ENCODE peak calls at places on chromosomes 7 and 10, in nine cellular contexts. One of them, this sample, is unnamed.

GRCh38 chr10:24721254-24722106 is 2.2 kb downstream of the ARHGAP21 start:
- DNase-seq in lung: peak
- DNase-seq in mammary epithelial cell: peak
- DNase-seq in AG04449: no peak
- DNase-seq in tibial nerve: no peak
- DNase-seq in neural progenitor cell: peak
- DNase-seq in left lung: peak
- DNase-seq in dorsolateral prefrontal cortex: no peak
- DNase-seq in AG04450: no peak
- DNase-seq in this sample: peak

GRCh38 chr7:43767311-43767710 is 8.8 kb downstream of the BLVRA start:
- DNase-seq in mammary epithelial cell: no peak
- DNase-seq in tibial nerve: no peak
- DNase-seq in AG04449: no peak
- DNase-seq in dorsolateral prefrontal cortex: no peak
- DNase-seq in AG04450: no peak
- DNase-seq in neural progenitor cell: no peak
- DNase-seq in lung: no peak
- DNase-seq in left lung: no peak
- DNase-seq in this sample: no peak

GRCh38 chr10:1272079-1272478 is 215.9 kb downstream of the WDR37 start:
- DNase-seq in lung: no peak
- DNase-seq in neural progenitor cell: no peak
- DNase-seq in mammary epithelial cell: no peak
- DNase-seq in AG04449: no peak
- DNase-seq in AG04450: no peak
- DNase-seq in left lung: no peak
- DNase-seq in dorsolateral prefrontal cortex: no peak
- DNase-seq in tibial nerve: no peak
- DNase-seq in this sample: no peak

GRCh38 chr7:46174192-46174572 is 253.1 kb upstream of the IGFBP3 start:
- DNase-seq in left lung: no peak
- DNase-seq in lung: no peak
- DNase-seq in neural progenitor cell: no peak
- DNase-seq in mammary epithelial cell: no peak
- DNase-seq in AG04450: no peak
- DNase-seq in dorsolateral prefrontal cortex: no peak
- DNase-seq in tibial nerve: no peak
- DNase-seq in AG04449: no peak
- DNase-seq in this sample: no peak

GRCh38 chr7:105719395-105719794 is 138.1 kb upstream of the EFCAB10 start:
- DNase-seq in dorsolateral prefrontal cortex: no peak
- DNase-seq in AG04449: no peak
- DNase-seq in left lung: no peak
- DNase-seq in mammary epithelial cell: no peak
- DNase-seq in tibial nerve: no peak
- DNase-seq in AG04450: no peak
- DNase-seq in lung: no peak
- DNase-seq in neural progenitor cell: peak
- DNase-seq in this sample: no peak

GRCh38 chr7:87398441-87398840 is 53.0 kb downstream of the CROT start:
- DNase-seq in lung: no peak
- DNase-seq in dorsolateral prefrontal cortex: no peak
- DNase-seq in left lung: no peak
- DNase-seq in tibial nerve: no peak
- DNase-seq in AG04449: peak
- DNase-seq in neural progenitor cell: no peak
- DNase-seq in AG04450: peak
- DNase-seq in mammary epithelial cell: peak
- DNase-seq in this sample: no peak

GRCh38 chr7:99404235-99404976 is 4.0 kb downstream of the PDAP1 start:
- DNase-seq in left lung: peak
- DNase-seq in AG04450: no peak
- DNase-seq in mammary epithelial cell: peak
- DNase-seq in AG04449: no peak
- DNase-seq in dorsolateral prefrontal cortex: no peak
- DNase-seq in neural progenitor cell: no peak
- DNase-seq in lung: no peak
- DNase-seq in tibial nerve: no peak
- DNase-seq in this sample: no peak

GRCh38 chr10:36703179-36703578 is 422.2 kb upstream of the ANKRD30A start:
- DNase-seq in tibial nerve: no peak
- DNase-seq in AG04449: no peak
- DNase-seq in neural progenitor cell: no peak
- DNase-seq in AG04450: no peak
- DNase-seq in lung: no peak
- DNase-seq in dorsolateral prefrontal cortex: no peak
- DNase-seq in mammary epithelial cell: no peak
- DNase-seq in left lung: no peak
- DNase-seq in this sample: no peak

GRCh38 chr10:100710151-100710871 is 35.1 kb upstream of the PAX2 start:
- DNase-seq in left lung: peak
- DNase-seq in neural progenitor cell: peak
- DNase-seq in mammary epithelial cell: no peak
- DNase-seq in AG04449: no peak
- DNase-seq in tibial nerve: no peak
- DNase-seq in lung: no peak
- DNase-seq in dorsolateral prefrontal cortex: no peak
- DNase-seq in AG04450: no peak
- DNase-seq in this sample: no peak

DNA sequence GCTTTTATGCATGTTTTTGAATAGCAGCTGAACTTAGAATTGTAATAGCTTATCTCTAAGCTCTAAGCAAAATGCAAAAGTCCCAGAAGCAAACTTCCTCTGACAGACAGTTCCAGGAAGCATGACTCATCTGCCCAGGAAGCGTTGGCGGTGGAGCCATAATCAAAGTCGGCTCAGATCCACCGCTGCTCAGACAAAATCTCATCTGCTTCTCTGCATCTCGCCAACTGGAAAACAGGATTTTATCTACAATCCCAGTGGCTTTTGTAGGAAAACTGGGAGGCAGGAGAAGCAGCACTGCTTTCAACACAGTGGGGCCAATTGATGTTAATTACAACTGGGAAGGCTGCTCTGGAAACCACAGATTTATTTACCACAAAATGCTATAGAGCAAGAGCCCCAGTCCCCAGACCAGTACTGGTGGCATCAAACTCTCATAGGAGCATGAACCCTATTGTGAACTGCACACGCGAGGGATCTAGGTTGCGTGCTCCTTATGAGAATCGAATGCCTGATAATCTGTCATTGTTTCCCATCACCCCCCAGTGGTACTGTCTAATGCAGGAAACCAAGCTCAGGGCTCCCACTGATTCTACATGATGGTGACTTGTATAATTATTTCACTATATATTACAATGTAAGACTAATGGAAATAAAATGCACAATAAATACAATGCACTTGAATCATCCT is 99.9 kb downstream of the CUBN start:
- DNase-seq in AG04449: no peak
- DNase-seq in neural progenitor cell: peak
- DNase-seq in left lung: no peak
- DNase-seq in lung: peak
- DNase-seq in AG04450: no peak
- DNase-seq in tibial nerve: peak
- DNase-seq in mammary epithelial cell: peak
- DNase-seq in dorsolateral prefrontal cortex: peak
- DNase-seq in this sample: peak
- H3K4me3 ChIP-seq in AG04449: peak
- H3K4me3 ChIP-seq in neural progenitor cell: no peak
- H3K4me3 ChIP-seq in left lung: no peak
- H3K4me3 ChIP-seq in lung: no peak
- H3K4me3 ChIP-seq in AG04450: peak
- H3K4me3 ChIP-seq in tibial nerve: no peak
- H3K4me3 ChIP-seq in mammary epithelial cell: no peak
- H3K4me3 ChIP-seq in dorsolateral prefrontal cortex: no peak
- H3K4me3 ChIP-seq in this sample: no peak

DNA sequence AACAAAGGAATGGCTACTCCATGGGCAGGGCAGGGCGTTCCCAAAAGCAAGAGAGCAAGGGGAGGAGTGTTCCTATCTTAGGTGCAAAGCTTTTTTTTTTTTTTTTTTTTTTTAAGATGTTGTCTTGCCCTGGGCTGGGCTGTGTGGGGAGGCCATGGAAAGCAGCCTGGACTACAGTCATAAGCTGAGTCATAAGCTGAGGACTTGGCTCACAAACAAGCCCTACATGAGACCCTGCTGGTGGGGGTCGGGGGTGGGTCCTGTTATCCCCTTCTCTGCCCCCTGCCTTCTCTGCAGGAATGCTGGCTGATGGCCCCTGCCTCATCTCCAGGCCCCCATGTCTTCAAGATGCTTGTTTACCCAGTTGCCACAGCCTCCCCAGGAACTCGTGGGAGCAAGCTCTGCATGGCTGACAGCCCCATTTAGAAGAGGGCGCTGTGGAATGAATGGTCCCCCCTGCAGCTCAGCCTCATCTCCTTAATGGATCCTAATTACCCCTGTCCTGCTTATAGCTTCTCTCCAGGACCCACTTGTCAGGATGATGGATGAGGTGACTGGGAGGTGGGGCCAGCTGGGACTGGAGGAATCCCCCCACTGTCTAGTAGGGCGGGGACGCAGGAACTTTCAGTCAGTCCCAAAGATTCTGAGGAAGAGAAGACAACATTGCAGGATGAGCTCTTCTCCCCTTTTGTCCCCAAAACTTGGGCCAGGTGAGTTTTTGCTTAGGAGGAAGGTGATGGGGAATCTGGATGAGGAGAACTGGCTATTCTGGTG is 340.8 kb upstream of the PODXL start:
- DNase-seq in lung: no peak
- DNase-seq in AG04449: no peak
- DNase-seq in AG04450: no peak
- DNase-seq in mammary epithelial cell: peak
- DNase-seq in dorsolateral prefrontal cortex: no peak
- DNase-seq in tibial nerve: no peak
- DNase-seq in neural progenitor cell: no peak
- DNase-seq in left lung: no peak
- DNase-seq in this sample: no peak
- H3K4me3 ChIP-seq in lung: no peak
- H3K4me3 ChIP-seq in AG04449: no peak
- H3K4me3 ChIP-seq in AG04450: no peak
- H3K4me3 ChIP-seq in mammary epithelial cell: no peak
- H3K4me3 ChIP-seq in dorsolateral prefrontal cortex: no peak
- H3K4me3 ChIP-seq in tibial nerve: no peak
- H3K4me3 ChIP-seq in neural progenitor cell: peak
- H3K4me3 ChIP-seq in left lung: no peak
- H3K4me3 ChIP-seq in this sample: no peak

GRCh38 chr10:122127943-122128342 is 139.0 kb downstream of the TACC2 start:
- DNase-seq in dorsolateral prefrontal cortex: no peak
- DNase-seq in AG04449: no peak
- DNase-seq in AG04450: no peak
- DNase-seq in left lung: no peak
- DNase-seq in lung: no peak
- DNase-seq in neural progenitor cell: no peak
- DNase-seq in tibial nerve: no peak
- DNase-seq in mammary epithelial cell: no peak
- DNase-seq in this sample: no peak
- H3K4me3 ChIP-seq in dorsolateral prefrontal cortex: no peak
- H3K4me3 ChIP-seq in AG04449: peak
- H3K4me3 ChIP-seq in AG04450: peak
- H3K4me3 ChIP-seq in left lung: peak
- H3K4me3 ChIP-seq in lung: peak
- H3K4me3 ChIP-seq in neural progenitor cell: no peak
- H3K4me3 ChIP-seq in tibial nerve: peak
- H3K4me3 ChIP-seq in mammary epithelial cell: no peak
- H3K4me3 ChIP-seq in this sample: no peak

DNA sequence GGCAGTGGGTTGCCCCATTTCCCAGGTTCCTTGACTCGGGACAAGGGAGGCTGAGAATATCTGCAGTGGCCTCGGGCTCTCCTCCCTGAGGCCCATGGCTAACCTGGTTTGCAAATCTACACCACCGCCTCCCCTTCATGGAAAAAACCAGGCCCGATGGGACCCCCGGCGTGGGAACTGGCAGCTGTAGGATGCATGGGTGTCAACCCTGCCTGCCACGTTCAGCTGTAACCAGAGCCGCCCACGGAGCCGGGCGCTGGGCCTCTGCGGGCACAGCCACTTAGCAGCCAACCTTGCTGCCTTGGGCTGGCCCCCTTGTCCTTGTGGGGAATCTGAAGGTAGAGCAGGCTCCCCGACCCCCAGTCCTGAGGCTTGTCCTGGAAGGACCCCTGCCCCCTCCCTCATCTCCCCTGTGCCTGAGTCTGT is 1.6 kb downstream of the PWWP2B start:
- DNase-seq in lung: peak
- DNase-seq in tibial nerve: no peak
- DNase-seq in AG04449: no peak
- DNase-seq in mammary epithelial cell: no peak
- DNase-seq in dorsolateral prefrontal cortex: no peak
- DNase-seq in AG04450: no peak
- DNase-seq in neural progenitor cell: no peak
- DNase-seq in left lung: peak
- DNase-seq in this sample: no peak
- H3K4me3 ChIP-seq in lung: peak
- H3K4me3 ChIP-seq in tibial nerve: no peak
- H3K4me3 ChIP-seq in AG04449: peak
- H3K4me3 ChIP-seq in mammary epithelial cell: peak
- H3K4me3 ChIP-seq in dorsolateral prefrontal cortex: peak
- H3K4me3 ChIP-seq in AG04450: peak
- H3K4me3 ChIP-seq in neural progenitor cell: no peak
- H3K4me3 ChIP-seq in left lung: peak
- H3K4me3 ChIP-seq in this sample: no peak

GRCh38 chr7:96479015-96479645 is 157.2 kb upstream of the SLC25A13 start:
- DNase-seq in AG04450: no peak
- DNase-seq in AG04449: no peak
- DNase-seq in tibial nerve: no peak
- DNase-seq in mammary epithelial cell: no peak
- DNase-seq in neural progenitor cell: no peak
- DNase-seq in dorsolateral prefrontal cortex: no peak
- DNase-seq in left lung: no peak
- DNase-seq in lung: no peak
- DNase-seq in this sample: no peak
- H3K4me3 ChIP-seq in AG04450: no peak
- H3K4me3 ChIP-seq in AG04449: no peak
- H3K4me3 ChIP-seq in tibial nerve: no peak
- H3K4me3 ChIP-seq in mammary epithelial cell: no peak
- H3K4me3 ChIP-seq in neural progenitor cell: no peak
- H3K4me3 ChIP-seq in dorsolateral prefrontal cortex: no peak
- H3K4me3 ChIP-seq in left lung: no peak
- H3K4me3 ChIP-seq in lung: no peak
- H3K4me3 ChIP-seq in this sample: no peak

GRCh38 chr7:4791738-4792536 is 16.5 kb downstream of the AP5Z1 start:
- DNase-seq in neural progenitor cell: peak
- DNase-seq in left lung: peak
- DNase-seq in lung: peak
- DNase-seq in AG04450: no peak
- DNase-seq in AG04449: no peak
- DNase-seq in dorsolateral prefrontal cortex: peak
- DNase-seq in tibial nerve: peak
- DNase-seq in mammary epithelial cell: no peak
- DNase-seq in this sample: peak
- H3K4me3 ChIP-seq in neural progenitor cell: peak
- H3K4me3 ChIP-seq in left lung: peak
- H3K4me3 ChIP-seq in lung: no peak
- H3K4me3 ChIP-seq in AG04450: no peak
- H3K4me3 ChIP-seq in AG04449: peak
- H3K4me3 ChIP-seq in dorsolateral prefrontal cortex: peak
- H3K4me3 ChIP-seq in tibial nerve: peak
- H3K4me3 ChIP-seq in mammary epithelial cell: no peak
- H3K4me3 ChIP-seq in this sample: no peak